ENCODE peak calls at places on chromosomes 7 and 10, in four cellular contexts. One of them, this sample, is unnamed.

GRCh38 chr10:15167411-15168295 is 840 bp downstream of the NMT2 start:
- DNase-seq in dorsolateral prefrontal cortex: peak
- DNase-seq in sigmoid colon: peak
- DNase-seq in heart right ventricle: peak
- DNase-seq in this sample: no peak

GRCh38 chr7:137754076-137754851 is 92.5 kb downstream of the DGKI start:
- DNase-seq in dorsolateral prefrontal cortex: peak
- DNase-seq in sigmoid colon: no peak
- DNase-seq in heart right ventricle: no peak
- DNase-seq in this sample: no peak

GRCh38 chr10:42593284-42593683 is 45.1 kb downstream of the ZNF33B start:
- DNase-seq in heart right ventricle: no peak
- DNase-seq in sigmoid colon: no peak
- DNase-seq in dorsolateral prefrontal cortex: no peak
- DNase-seq in this sample: no peak

GRCh38 chr7:26688388-26688787 is 176.0 kb downstream of the SKAP2 start:
- DNase-seq in dorsolateral prefrontal cortex: no peak
- DNase-seq in heart right ventricle: no peak
- DNase-seq in sigmoid colon: no peak
- DNase-seq in this sample: no peak

GRCh38 chr10:17665742-17666141 is 21.8 kb downstream of the STAM start:
- DNase-seq in dorsolateral prefrontal cortex: no peak
- DNase-seq in sigmoid colon: no peak
- DNase-seq in heart right ventricle: peak
- DNase-seq in this sample: no peak

GRCh38 chr7:12889391-12889790 is 202.0 kb downstream of the ARL4A start:
- DNase-seq in dorsolateral prefrontal cortex: no peak
- DNase-seq in heart right ventricle: no peak
- DNase-seq in sigmoid colon: no peak
- DNase-seq in this sample: no peak

GRCh38 chr10:79342811-79343541 is 4.3 kb upstream of the PPIF start:
- DNase-seq in heart right ventricle: no peak
- DNase-seq in dorsolateral prefrontal cortex: peak
- DNase-seq in sigmoid colon: no peak
- DNase-seq in this sample: no peak

GRCh38 chr7:33192695-33193291 is 63.4 kb downstream of the BBS9 start:
- DNase-seq in heart right ventricle: no peak
- DNase-seq in dorsolateral prefrontal cortex: no peak
- DNase-seq in sigmoid colon: no peak
- DNase-seq in this sample: no peak

GRCh38 chr10:16612148-16612742 is 90.6 kb upstream of the C1QL3 start:
- DNase-seq in heart right ventricle: no peak
- DNase-seq in dorsolateral prefrontal cortex: no peak
- DNase-seq in sigmoid colon: no peak
- DNase-seq in this sample: no peak

GRCh38 chr10:11454160-11454559 is 157.3 kb downstream of the USP6NL start:
- DNase-seq in dorsolateral prefrontal cortex: no peak
- DNase-seq in heart right ventricle: no peak
- DNase-seq in sigmoid colon: no peak
- DNase-seq in this sample: no peak

GRCh38 chr7:85829817-85830432 is 643.1 kb upstream of the SEMA3D start:
- DNase-seq in dorsolateral prefrontal cortex: no peak
- DNase-seq in heart right ventricle: no peak
- DNase-seq in sigmoid colon: no peak
- DNase-seq in this sample: no peak

GRCh38 chr10:28810062-28810870 is 132.9 kb downstream of the BAMBI start:
- DNase-seq in dorsolateral prefrontal cortex: no peak
- DNase-seq in heart right ventricle: no peak
- DNase-seq in sigmoid colon: no peak
- DNase-seq in this sample: no peak
- H3K27ac ChIP-seq in dorsolateral prefrontal cortex: no peak
- H3K27ac ChIP-seq in heart right ventricle: no peak
- H3K27ac ChIP-seq in sigmoid colon: no peak
- H3K27ac ChIP-seq in this sample: no peak

GRCh38 chr7:99827040-99827778 is 604 bp upstream of the CYP3A43 start:
- DNase-seq in dorsolateral prefrontal cortex: no peak
- DNase-seq in sigmoid colon: no peak
- DNase-seq in heart right ventricle: no peak
- DNase-seq in this sample: no peak

GRCh38 chr7:99825873-99826272 is 1.9 kb upstream of the CYP3A43 start:
- DNase-seq in heart right ventricle: no peak
- DNase-seq in sigmoid colon: no peak
- DNase-seq in dorsolateral prefrontal cortex: no peak
- DNase-seq in this sample: no peak

GRCh38 chr7:99824091-99824490 is 3.7 kb upstream of the CYP3A43 start:
- DNase-seq in dorsolateral prefrontal cortex: no peak
- DNase-seq in heart right ventricle: no peak
- DNase-seq in sigmoid colon: no peak
- DNase-seq in this sample: no peak

GRCh38 chr7:99822731-99823718 is 4.8 kb upstream of the CYP3A43 start:
- DNase-seq in sigmoid colon: no peak
- DNase-seq in dorsolateral prefrontal cortex: no peak
- DNase-seq in heart right ventricle: no peak
- DNase-seq in this sample: no peak

GRCh38 chr7:99825451-99825850 is 2.4 kb upstream of the CYP3A43 start:
- DNase-seq in heart right ventricle: no peak
- DNase-seq in dorsolateral prefrontal cortex: no peak
- DNase-seq in sigmoid colon: no peak
- DNase-seq in this sample: no peak
- H3K27ac ChIP-seq in heart right ventricle: no peak
- H3K27ac ChIP-seq in dorsolateral prefrontal cortex: no peak
- H3K27ac ChIP-seq in sigmoid colon: no peak
- H3K27ac ChIP-seq in this sample: no peak

GRCh38 chr10:69451784-69452251 is 553 bp downstream of the TSPAN15 start:
- DNase-seq in dorsolateral prefrontal cortex: no peak
- DNase-seq in heart right ventricle: no peak
- DNase-seq in sigmoid colon: peak
- DNase-seq in this sample: no peak

GRCh38 chr10:69452676-69453415 is 1.6 kb downstream of the TSPAN15 start:
- DNase-seq in heart right ventricle: no peak
- DNase-seq in dorsolateral prefrontal cortex: no peak
- DNase-seq in sigmoid colon: peak
- DNase-seq in this sample: no peak

GRCh38 chr10:69451209-69451783 is at the start of gene TSPAN15:
- DNase-seq in heart right ventricle: peak
- DNase-seq in dorsolateral prefrontal cortex: peak
- DNase-seq in sigmoid colon: peak
- DNase-seq in this sample: peak

GRCh38 chr10:69455009-69455763 is 3.9 kb downstream of the TSPAN15 start:
- DNase-seq in dorsolateral prefrontal cortex: no peak
- DNase-seq in sigmoid colon: peak
- DNase-seq in heart right ventricle: no peak
- DNase-seq in this sample: no peak

DNA sequence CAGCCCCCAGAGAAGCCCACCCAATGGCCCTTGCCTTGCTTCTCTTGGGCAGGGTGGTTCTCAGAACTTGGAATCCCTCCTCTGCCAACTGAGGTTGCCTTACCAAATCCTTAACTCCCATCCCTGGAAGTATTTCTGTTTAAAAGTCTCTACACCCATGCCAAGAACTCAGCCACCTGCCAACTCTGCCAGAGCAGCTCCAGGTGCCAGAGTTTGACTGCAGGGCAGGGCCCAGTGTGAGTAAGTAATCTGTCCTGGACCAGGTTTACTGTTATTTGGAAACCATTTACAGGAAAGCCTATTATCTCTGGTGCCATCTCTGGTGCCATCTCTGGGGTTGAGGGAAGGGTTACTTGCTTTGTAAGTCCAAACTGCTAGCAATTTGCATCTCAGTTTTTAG is 2.5 kb downstream of the TSPAN15 start:
- DNase-seq in sigmoid colon: peak
- DNase-seq in dorsolateral prefrontal cortex: no peak
- DNase-seq in heart right ventricle: no peak
- DNase-seq in this sample: no peak
- H3K27ac ChIP-seq in sigmoid colon: peak
- H3K27ac ChIP-seq in dorsolateral prefrontal cortex: no peak
- H3K27ac ChIP-seq in heart right ventricle: no peak
- H3K27ac ChIP-seq in this sample: no peak

GRCh38 chr10:100731603-100732596 is 13.5 kb upstream of the PAX2 start:
- DNase-seq in dorsolateral prefrontal cortex: peak
- DNase-seq in sigmoid colon: no peak
- DNase-seq in heart right ventricle: no peak
- DNase-seq in this sample: no peak
- H3K27ac ChIP-seq in dorsolateral prefrontal cortex: no peak
- H3K27ac ChIP-seq in sigmoid colon: no peak
- H3K27ac ChIP-seq in heart right ventricle: no peak
- H3K27ac ChIP-seq in this sample: no peak

GRCh38 chr10:114780610-114781184 is 40.9 kb upstream of the FHIP2A start:
- DNase-seq in sigmoid colon: no peak
- DNase-seq in heart right ventricle: no peak
- DNase-seq in dorsolateral prefrontal cortex: no peak
- DNase-seq in this sample: no peak

GRCh38 chr10:114782666-114783065 is 38.9 kb upstream of the FHIP2A start:
- DNase-seq in heart right ventricle: no peak
- DNase-seq in dorsolateral prefrontal cortex: no peak
- DNase-seq in sigmoid colon: no peak
- DNase-seq in this sample: no peak

GRCh38 chr10:114777415-114777814 is 44.2 kb upstream of the FHIP2A start:
- DNase-seq in sigmoid colon: no peak
- DNase-seq in heart right ventricle: no peak
- DNase-seq in dorsolateral prefrontal cortex: no peak
- DNase-seq in this sample: no peak

GRCh38 chr10:114776908-114777307 is 44.7 kb upstream of the FHIP2A start:
- DNase-seq in sigmoid colon: no peak
- DNase-seq in dorsolateral prefrontal cortex: no peak
- DNase-seq in heart right ventricle: no peak
- DNase-seq in this sample: no peak

DNA sequence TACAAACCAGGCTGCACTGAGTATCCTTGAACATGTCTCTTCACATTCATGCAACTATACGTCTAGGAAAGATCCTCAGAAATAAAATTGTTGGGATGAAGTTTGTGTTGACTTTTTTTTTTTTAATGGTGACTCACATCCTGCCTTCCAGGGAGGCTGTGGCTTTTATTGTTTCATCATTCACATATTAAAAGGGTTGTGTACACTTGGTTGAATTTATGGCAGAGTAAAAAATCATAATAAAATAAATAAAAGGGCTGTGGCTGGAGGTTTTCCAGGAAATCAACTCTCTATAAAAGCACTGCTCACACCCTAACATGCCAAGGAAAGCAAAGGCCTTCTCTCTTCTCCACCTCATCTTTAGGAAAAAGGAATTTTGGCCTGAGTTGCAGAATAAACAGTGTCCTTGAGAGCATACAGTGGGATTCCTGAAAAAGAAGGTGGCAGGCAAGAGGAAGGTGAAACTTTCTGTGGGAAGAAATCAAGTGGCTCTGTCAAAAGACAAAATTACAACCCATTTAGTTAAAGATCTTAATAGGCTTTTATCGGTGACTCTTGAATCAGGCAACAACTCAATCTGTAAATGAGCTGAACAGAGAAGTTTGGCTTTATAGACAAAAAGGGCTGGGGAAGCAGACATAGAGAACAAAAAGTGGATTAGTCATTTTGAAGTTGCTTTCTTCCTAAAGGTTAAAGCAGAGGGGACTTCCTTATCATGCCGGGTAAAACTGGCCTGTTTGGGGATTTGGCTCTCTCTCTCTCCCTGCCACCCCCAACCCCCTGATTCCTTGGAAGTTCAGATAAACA is 41.6 kb upstream of the FHIP2A start:
- DNase-seq in sigmoid colon: no peak
- DNase-seq in dorsolateral prefrontal cortex: no peak
- DNase-seq in heart right ventricle: no peak
- DNase-seq in this sample: no peak
- H3K27ac ChIP-seq in sigmoid colon: peak
- H3K27ac ChIP-seq in dorsolateral prefrontal cortex: no peak
- H3K27ac ChIP-seq in heart right ventricle: peak
- H3K27ac ChIP-seq in this sample: no peak

GRCh38 chr7:5380350-5381210 is 43.1 kb downstream of the TNRC18 start:
- DNase-seq in dorsolateral prefrontal cortex: no peak
- DNase-seq in sigmoid colon: no peak
- DNase-seq in heart right ventricle: no peak
- DNase-seq in this sample: no peak

GRCh38 chr7:5381211-5381772 is 42.3 kb downstream of the TNRC18 start:
- DNase-seq in heart right ventricle: no peak
- DNase-seq in dorsolateral prefrontal cortex: no peak
- DNase-seq in sigmoid colon: no peak
- DNase-seq in this sample: no peak

GRCh38 chr7:5384618-5385017 is 39.0 kb downstream of the TNRC18 start:
- DNase-seq in sigmoid colon: no peak
- DNase-seq in heart right ventricle: no peak
- DNase-seq in dorsolateral prefrontal cortex: no peak
- DNase-seq in this sample: no peak

GRCh38 chr7:5382281-5383041 is 41.2 kb downstream of the TNRC18 start:
- DNase-seq in sigmoid colon: peak
- DNase-seq in dorsolateral prefrontal cortex: peak
- DNase-seq in heart right ventricle: no peak
- DNase-seq in this sample: peak

DNA sequence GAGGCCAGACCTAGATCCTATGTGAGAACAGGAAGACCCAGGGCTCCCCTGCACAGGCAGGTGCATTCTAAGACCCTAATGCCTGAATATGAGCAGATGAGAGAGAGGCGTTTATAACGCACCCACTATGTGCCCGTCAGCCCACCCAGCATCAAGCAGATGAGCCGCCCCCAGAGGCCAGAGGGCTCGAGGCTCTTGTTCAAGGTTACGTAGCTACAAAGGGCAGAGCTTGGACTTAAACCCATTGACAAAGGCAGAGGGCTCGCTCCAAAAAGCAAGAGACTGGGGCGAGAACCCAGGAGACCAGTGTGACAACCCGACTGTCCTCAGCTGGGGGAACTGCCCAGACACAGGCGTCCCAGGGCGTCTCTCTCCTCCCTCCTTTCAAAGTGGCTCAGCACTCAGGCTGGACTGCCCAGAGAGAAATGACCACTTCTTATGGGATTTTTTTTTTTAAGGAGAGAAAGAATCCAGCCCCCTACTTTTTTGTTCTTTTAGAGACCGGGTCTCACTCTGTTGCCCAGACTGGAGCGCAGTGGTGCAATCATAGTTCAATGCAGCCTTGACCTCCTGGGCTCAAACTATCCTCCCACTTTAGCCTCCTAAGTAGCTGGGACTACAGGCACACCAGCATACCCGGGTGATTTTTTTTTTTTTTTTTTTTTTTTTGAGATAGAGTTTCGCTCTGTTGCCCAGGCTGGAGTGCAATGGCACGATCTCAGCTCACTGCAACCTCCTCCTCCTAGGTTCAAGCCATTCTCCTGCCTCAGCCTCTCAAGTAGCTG is 40.1 kb downstream of the TNRC18 start:
- DNase-seq in dorsolateral prefrontal cortex: no peak
- DNase-seq in sigmoid colon: no peak
- DNase-seq in heart right ventricle: no peak
- DNase-seq in this sample: no peak
- H3K27ac ChIP-seq in dorsolateral prefrontal cortex: peak
- H3K27ac ChIP-seq in sigmoid colon: peak
- H3K27ac ChIP-seq in heart right ventricle: no peak
- H3K27ac ChIP-seq in this sample: no peak

GRCh38 chr10:34995925-34996324 is 94.2 kb downstream of the CUL2 start:
- DNase-seq in dorsolateral prefrontal cortex: no peak
- DNase-seq in sigmoid colon: no peak
- DNase-seq in heart right ventricle: no peak
- DNase-seq in this sample: no peak

GRCh38 chr10:34993782-34994181 is 96.4 kb downstream of the CUL2 start:
- DNase-seq in dorsolateral prefrontal cortex: no peak
- DNase-seq in heart right ventricle: no peak
- DNase-seq in sigmoid colon: no peak
- DNase-seq in this sample: no peak

GRCh38 chr10:34996843-34997242 is 93.3 kb downstream of the CUL2 start:
- DNase-seq in heart right ventricle: no peak
- DNase-seq in sigmoid colon: no peak
- DNase-seq in dorsolateral prefrontal cortex: no peak
- DNase-seq in this sample: no peak

GRCh38 chr10:34998940-34999339 is 91.2 kb downstream of the CUL2 start:
- DNase-seq in heart right ventricle: no peak
- DNase-seq in dorsolateral prefrontal cortex: no peak
- DNase-seq in sigmoid colon: no peak
- DNase-seq in this sample: no peak

GRCh38 chr10:34994565-34995142 is 95.5 kb downstream of the CUL2 start:
- DNase-seq in dorsolateral prefrontal cortex: no peak
- DNase-seq in heart right ventricle: peak
- DNase-seq in sigmoid colon: no peak
- DNase-seq in this sample: peak
- H3K27ac ChIP-seq in dorsolateral prefrontal cortex: no peak
- H3K27ac ChIP-seq in heart right ventricle: no peak
- H3K27ac ChIP-seq in sigmoid colon: no peak
- H3K27ac ChIP-seq in this sample: no peak

This sample was measured in caudate nucleus.